ENCODE peak calls at places on chromosomes 12 and 14, in six cellular contexts. A is psoas muscle, M is lower lobe of right lung, B is ovary, F is lung, R is tibial artery. H is an unnamed sample. For H3K36me3, the result is how much of the 10 kb centered on the place peaks cover.

GRCh38 chr14:57898837-57899572 is 33.1 kb upstream of the SLC35F4 start:
- DNase-seq in A (no peak), M (no peak), B (no peak), F (no peak), R (no peak), H (no peak)

GRCh38 chr14:25308244-25308643 is 258.3 kb upstream of the STXBP6 start:
- DNase-seq in A (no peak), M (no peak), B (no peak), F (no peak), R (no peak), H (no peak)

GRCh38 chr14:67698179-67698578 is 2.6 kb upstream of the RDH11 start:
- DNase-seq in A (no peak), M (no peak), B (no peak), F (no peak), R (no peak), H (no peak)

GRCh38 chr12:96190403-96191170 is 3.6 kb upstream of the ELK3 start:
- DNase-seq in A (no peak), M (no peak), B (no peak), F (no peak), R (no peak), H (no peak)

GRCh38 chr12:130671556-130671955 is 44.5 kb downstream of the RIMBP2 start:
- DNase-seq in A (no peak), M (no peak), B (no peak), F (no peak), R (no peak), H (no peak)

GRCh38 chr12:93441111-93441616 is 583 bp downstream of the UBE2N start:
- DNase-seq in A (peak), M (peak), B (no peak), F (no peak), R (peak), H (peak)

GRCh38 chr12:30753233-30753632 is 1.5 kb downstream of the CAPRIN2 start:
- DNase-seq in A (no peak), M (no peak), B (no peak), F (no peak), R (no peak), H (peak)

GRCh38 chr14:105312973-105313372 is 1.6 kb upstream of the PACS2 start:
- DNase-seq in A (no peak), M (no peak), B (no peak), F (no peak), R (peak), H (peak)

GRCh38 chr12:4813741-4814140 is 93.5 kb downstream of the GALNT8 start:
- DNase-seq in A (no peak), M (no peak), B (no peak), F (no peak), R (no peak), H (no peak)

GRCh38 chr14:103282932-103283331 is 51.1 kb upstream of the EIF5 start:
- DNase-seq in A (no peak), M (no peak), B (no peak), F (no peak), R (no peak), H (no peak)

GRCh38 chr14:105980224-105980623 is 453.8 kb downstream of the TMEM121 start:
- DNase-seq in A (no peak), M (no peak), B (no peak), F (no peak), R (no peak), H (no peak)

GRCh38 chr12:12705833-12706520 is 10.0 kb upstream of the GPR19 start:
- DNase-seq in A (peak), M (no peak), B (no peak), F (no peak), R (no peak), H (no peak)

GRCh38 chr14:51182166-51182565 is 57.9 kb upstream of the TMX1 start:
- DNase-seq in A (no peak), M (no peak), B (no peak), F (no peak), R (no peak), H (no peak)

GRCh38 chr12:91182664-91183455 is at the start of gene DCN:
- DNase-seq in A (no peak), M (no peak), B (no peak), F (no peak), R (no peak), H (no peak)

GRCh38 chr12:104974626-104975290 is 11.4 kb upstream of the NOPCHAP1 start:
- DNase-seq in A (no peak), M (no peak), B (no peak), F (no peak), R (no peak), H (peak)

GRCh38 chr14:104436047-104436531 is 143.5 kb upstream of the C14orf180 start:
- DNase-seq in A (peak), M (peak), B (peak), F (peak), R (peak), H (no peak)

GRCh38 chr12:45343269-45344051 is 127.6 kb downstream of the ANO6 start:
- DNase-seq in A (no peak), M (no peak), B (no peak), F (no peak), R (no peak), H (no peak)

GRCh38 chr14:27164139-27164538 is 566.3 kb upstream of the NOVA1 start:
- DNase-seq in A (no peak), M (no peak), B (no peak), F (no peak), R (no peak), H (no peak)

GRCh38 chr12:203462-204260 is 10.3 kb downstream of the SLC6A12 start:
- DNase-seq in A (peak), M (no peak), B (peak), F (no peak), R (no peak), H (no peak)

GRCh38 chr14:68172664-68173063 is 353.1 kb downstream of the RAD51B start:
- DNase-seq in A (no peak), M (no peak), B (no peak), F (no peak), R (no peak), H (no peak)

GRCh38 chr12:24560867-24561266 is 388.0 kb downstream of the BCAT1 start:
- DNase-seq in A (no peak), M (no peak), B (no peak), F (no peak), R (peak), H (no peak)

GRCh38 chr12:49955899-49956662 is 5.5 kb downstream of the AQP2 start:
- DNase-seq in A (no peak), M (no peak), B (no peak), F (no peak), R (no peak), H (no peak)

GRCh38 chr12:10304161-10304574 is 3.5 kb upstream of the KLRD1 start:
- DNase-seq in A (no peak), M (no peak), B (no peak), F (no peak), R (no peak), H (no peak)

GRCh38 chr14:68563256-68564131 is 229.4 kb downstream of the ZFP36L1 start:
- DNase-seq in A (no peak), M (no peak), B (peak), F (no peak), R (peak), H (no peak)

GRCh38 chr12:113781415-113782198 is 184.5 kb downstream of the RBM19 start:
- DNase-seq in A (no peak), M (no peak), B (no peak), F (no peak), R (no peak), H (no peak)

GRCh38 chr12:11307143-11307542 is 3.1 kb downstream of the PRB4 start:
- DNase-seq in A (no peak), M (no peak), B (no peak), F (no peak), R (no peak), H (no peak)

GRCh38 chr14:33530358-33530757 is 420.5 kb downstream of the EGLN3 start:
- DNase-seq in A (no peak), M (no peak), B (no peak), F (no peak), R (no peak), H (no peak)

GRCh38 chr14:37899365-37899764 is 303.9 kb downstream of the TTC6 start:
- DNase-seq in A (no peak), M (no peak), B (no peak), F (no peak), R (no peak), H (no peak)

GRCh38 chr14:103207404-103208072 is 84.3 kb downstream of the TNFAIP2 start:
- DNase-seq in A (peak), M (no peak), B (peak), F (no peak), R (no peak), H (no peak)

GRCh38 chr12:12976366-12976765 is 23.7 kb downstream of the HEBP1 start:
- DNase-seq in A (no peak), M (no peak), B (no peak), F (no peak), R (no peak), H (no peak)

GRCh38 chr12:131035268-131035681 is 81.6 kb downstream of the ADGRD1 start:
- DNase-seq in A (no peak), M (peak), B (no peak), F (no peak), R (no peak), H (peak)

GRCh38 chr12:94674835-94675234 is 24.5 kb upstream of the TMCC3 start:
- DNase-seq in A (peak), M (peak), B (no peak), F (peak), R (peak), H (no peak)

GRCh38 chr14:50320279-50320678 is 8.2 kb downstream of the DMAC2L start:
- DNase-seq in A (no peak), M (no peak), B (peak), F (no peak), R (no peak), H (no peak)

GRCh38 chr12:123748661-123749060 is 13.4 kb upstream of the DNAH10 start:
- DNase-seq in A (no peak), M (no peak), B (no peak), F (no peak), R (no peak), H (no peak)

GRCh38 chr14:30521899-30522736 is 36.8 kb upstream of the G2E3 start:
- DNase-seq in A (no peak), M (no peak), B (no peak), F (no peak), R (no peak), H (peak)

GRCh38 chr12:105385141-105385540 is 54.6 kb downstream of the C12orf75 start:
- DNase-seq in A (no peak), M (no peak), B (no peak), F (no peak), R (no peak), H (no peak)

GRCh38 chr14:99034711-99035171 is 237.3 kb downstream of the BCL11B start:
- DNase-seq in A (no peak), M (no peak), B (no peak), F (no peak), R (peak), H (no peak)
- TF ChIP-seq CTCF in A (no peak), M (no peak), B (no peak), F (no peak), R (no peak), H (no peak)

GRCh38 chr14:87081004-87081403 is 912.0 kb downstream of the GALC start:
- DNase-seq in A (no peak), M (no peak), B (no peak), F (no peak), R (no peak), H (no peak)
- H3K4me3 ChIP-seq in A (no peak), M (no peak), B (no peak), F (no peak), R (no peak), H (no peak)

GRCh38 chr14:21213652-21214051 is 55.6 kb downstream of the HNRNPC start:
- DNase-seq in A (no peak), M (no peak), B (no peak), F (no peak), R (no peak), H (no peak)

GRCh38 chr14:21209185-21209584 is 53.3 kb upstream of the OR5AU1 start:
- DNase-seq in A (no peak), M (no peak), B (no peak), F (no peak), R (no peak), H (no peak)

GRCh38 chr14:21210023-21210422 is 54.2 kb upstream of the OR5AU1 start:
- DNase-seq in A (no peak), M (no peak), B (no peak), F (no peak), R (no peak), H (no peak)

GRCh38 chr14:21208554-21208953 is 52.7 kb upstream of the OR5AU1 start:
- DNase-seq in A (no peak), M (no peak), B (no peak), F (no peak), R (no peak), H (no peak)

GRCh38 chr14:21211509-21211908 is 55.6 kb upstream of the OR5AU1 start:
- DNase-seq in A (no peak), M (no peak), B (no peak), F (no peak), R (no peak), H (no peak)
- H3K36me3 ChIP-seq in A (under half), M (half or more), B (under half), F (under half), R (half or more), H (under half)

GRCh38 chr12:39619316-39619659 is 315 bp downstream of the ABCD2 start:
- DNase-seq in A (no peak), M (no peak), B (no peak), F (no peak), R (no peak), H (no peak)

GRCh38 chr12:39618701-39619100 is 902 bp downstream of the ABCD2 start:
- DNase-seq in A (no peak), M (no peak), B (no peak), F (no peak), R (no peak), H (no peak)

GRCh38 chr12:39621670-39622069 is 2.1 kb upstream of the ABCD2 start:
- DNase-seq in A (no peak), M (no peak), B (no peak), F (no peak), R (no peak), H (no peak)

GRCh38 chr12:39620664-39621658 is 1.4 kb upstream of the ABCD2 start:
- DNase-seq in A (no peak), M (no peak), B (no peak), F (no peak), R (no peak), H (peak)

GRCh38 chr12:39619660-39620433 is at the start of gene ABCD2:
- DNase-seq in A (peak), M (peak), B (peak), F (no peak), R (peak), H (peak)
- TF ChIP-seq CTCF in A (no peak), M (no peak), B (no peak), F (no peak), R (no peak), H (no peak)

H was measured in GM06990.